ENCODE peak calls at places on chromosomes 4 and X, in five cellular contexts. A is pancreas; S is CD4-positive, CD25-positive, alpha-beta regulatory T cell; E is AG09309; D is choroid plexus epithelial cell. T is an unnamed sample.

GRCh38 chr4:138405934-138406567 is 163.9 kb upstream of the SLC7A11 start:
- DNase-seq in A (no peak), S (no peak), E (peak; percentile 35), D (peak; percentile 83), T (no peak)

GRCh38 chrX:47169726-47170515 is 23.7 kb upstream of the UBA1 start:
- DNase-seq in A (no peak), S (no peak), E (peak; percentile 8), D (peak; percentile 72), T (no peak)

GRCh38 chr4:102521570-102522553 is 20.7 kb downstream of the NFKB1 start:
- DNase-seq in A (no peak), S (no peak), E (no peak), D (no peak), T (no peak)

GRCh38 chr4:138636791-138637190 is 378.8 kb upstream of the NOCT start:
- DNase-seq in A (no peak), S (no peak), E (no peak), D (no peak), T (no peak)

GRCh38 chr4:900073-900472 is 32.0 kb downstream of the GAK start:
- DNase-seq in A (no peak), S (no peak), E (no peak), D (no peak), T (no peak)

GRCh38 chr4:8295471-8295870 is 25.9 kb downstream of the HTRA3 start:
- DNase-seq in A (no peak), S (no peak), E (no peak), D (no peak), T (no peak)

GRCh38 chr4:139786494-139787354 is 121.1 kb downstream of the MGST2 start:
- DNase-seq in A (no peak), S (no peak), E (no peak), D (peak; percentile 29), T (no peak)

GRCh38 chrX:17732138-17732783 is 5.0 kb upstream of the SCML1 start:
- DNase-seq in A (no peak), S (no peak), E (no peak), D (peak; percentile 49), T (no peak)

GRCh38 chr4:113312529-113312928 is 263.1 kb downstream of the ANK2 start:
- DNase-seq in A (no peak), S (no peak), E (no peak), D (no peak), T (no peak)

GRCh38 chr4:156169011-156169410 is 215.3 kb upstream of the CTSO start:
- DNase-seq in A (no peak), S (no peak), E (peak; percentile 83), D (peak; percentile 92), T (peak; percentile 6)

GRCh38 chr4:126264839-126265238 is 950.1 kb downstream of the FAT4 start:
- DNase-seq in A (no peak), S (no peak), E (peak; percentile 13), D (peak; percentile 73), T (no peak)

GRCh38 chr4:55251352-55251751 is 94.7 kb upstream of the SRD5A3 start:
- DNase-seq in A (no peak), S (no peak), E (no peak), D (peak; percentile 22), T (no peak)

GRCh38 chrX:1587161-1587560 is 4.2 kb upstream of the AKAP17A start:
- DNase-seq in A (no peak), S (no peak), E (no peak), D (no peak), T (no peak)

GRCh38 chrX:40947276-40947675 is 138.0 kb upstream of the USP9X start:
- DNase-seq in A (no peak), S (no peak), E (no peak), D (peak; percentile 61), T (no peak)

GRCh38 chr4:143473334-143474126 is 40.0 kb upstream of the SMARCA5 start:
- DNase-seq in A (no peak), S (no peak), E (no peak), D (no peak), T (no peak)

GRCh38 chr4:153603258-153603657 is 80.8 kb upstream of the TLR2 start:
- DNase-seq in A (no peak), S (peak; percentile 25), E (no peak), D (no peak), T (no peak)

GRCh38 chrX:9315086-9315485 is 149.8 kb upstream of the TBL1X start:
- DNase-seq in A (no peak), S (no peak), E (peak; percentile 41), D (no peak), T (no peak)

GRCh38 chr4:89006307-89006706 is 50.7 kb downstream of the FAM13A start:
- DNase-seq in A (no peak), S (no peak), E (no peak), D (no peak), T (no peak)

GRCh38 chr4:146916479-146917076 is 29.1 kb downstream of the TTC29 start:
- DNase-seq in A (no peak), S (peak; percentile 50), E (peak; percentile 23), D (peak; percentile 69), T (peak; percentile 20)

GRCh38 chrX:16067886-16068515 is 55.4 kb upstream of the GRPR start:
- DNase-seq in A (no peak), S (no peak), E (no peak), D (no peak), T (no peak)

GRCh38 chr4:151169900-151170299 is 70.5 kb downstream of the RPS3A start:
- DNase-seq in A (no peak), S (no peak), E (no peak), D (peak; percentile 35), T (no peak)

GRCh38 chrX:27598312-27598711 is 8.2 kb downstream of the DCAF8L2 start:
- DNase-seq in A (no peak), S (no peak), E (no peak), D (peak; percentile 49), T (no peak)

GRCh38 chr4:133550436-133550835 is 401.3 kb downstream of the PCDH10 start:
- DNase-seq in A (no peak), S (no peak), E (no peak), D (no peak), T (no peak)

GRCh38 chr4:80840396-80840795 is 190.1 kb upstream of the BMP3 start:
- DNase-seq in A (no peak), S (peak; percentile 2), E (no peak), D (peak; percentile 52), T (no peak)

GRCh38 chr4:87864321-87864720 is 31.6 kb downstream of the MEPE start:
- DNase-seq in A (no peak), S (no peak), E (no peak), D (no peak), T (no peak)

GRCh38 chr4:65825121-65825520 is 154.8 kb upstream of the EPHA5 start:
- DNase-seq in A (no peak), S (no peak), E (no peak), D (peak; percentile 13), T (no peak)

GRCh38 chrX:928606-929005 is 283.8 kb downstream of the CRLF2 start:
- DNase-seq in A (no peak), S (no peak), E (no peak), D (no peak), T (no peak)

GRCh38 chrX:9434151-9434550 is 30.7 kb upstream of the TBL1X start:
- DNase-seq in A (no peak), S (no peak), E (no peak), D (no peak), T (no peak)

GRCh38 chrX:118373538-118373937 is 27.6 kb downstream of the WDR44 start:
- DNase-seq in A (no peak), S (no peak), E (no peak), D (peak; percentile 46), T (no peak)

GRCh38 chr4:69716654-69717053 is 43.8 kb downstream of the SULT1B1 start:
- DNase-seq in A (no peak), S (no peak), E (no peak), D (no peak), T (no peak)

GRCh38 chr4:106032851-106033286 is 137.6 kb downstream of the NPNT start:
- DNase-seq in A (no peak), S (no peak), E (no peak), D (no peak), T (no peak)

GRCh38 chrX:24682739-24683432 is 10.8 kb upstream of the POLA1 start:
- DNase-seq in A (no peak), S (no peak), E (no peak), D (no peak), T (no peak)

GRCh38 chrX:155144926-155145325 is 71.3 kb upstream of the VBP1 start:
- DNase-seq in A (no peak), S (no peak), E (no peak), D (no peak), T (no peak)

GRCh38 chr4:24235609-24236008 is 345.8 kb upstream of the PPARGC1A start:
- DNase-seq in A (no peak), S (no peak), E (no peak), D (no peak), T (no peak)
- H3K4me3 ChIP-seq in A (no peak overlapping the region), S (no peak overlapping the region), E (no peak overlapping the region), D (no peak overlapping the region), T (no peak overlapping the region)

DNA sequence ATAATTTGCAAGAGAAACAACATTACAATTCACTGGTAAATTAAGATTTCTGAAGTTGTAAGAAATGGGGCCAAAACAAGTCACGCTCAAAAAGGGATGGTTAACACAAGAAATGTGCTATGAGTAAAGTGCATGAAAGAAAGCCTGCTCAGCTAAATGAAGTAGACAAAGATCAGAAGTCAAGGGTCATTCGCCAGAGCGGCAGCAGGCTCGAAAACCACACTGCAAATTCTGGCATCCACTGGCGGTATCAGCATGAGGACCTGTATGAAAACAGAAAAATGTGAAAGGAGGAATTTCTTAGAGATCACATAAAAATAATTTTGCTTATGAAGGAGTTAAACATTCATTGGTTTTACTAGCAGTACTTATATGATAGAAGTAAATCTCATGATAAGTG is 49.6 kb downstream of the FBXL5 start:
- DNase-seq in A (no peak), S (no peak), E (no peak), D (no peak), T (no peak)
- H3K4me3 ChIP-seq in A (no peak overlapping the region), S (no peak overlapping the region), E (no peak overlapping the region), D (no peak overlapping the region), T (no peak overlapping the region)

GRCh38 chr4:173333658-173334084 is 487 bp downstream of the HMGB2 start:
- DNase-seq in A (peak; percentile 54), S (peak; percentile 65), E (no peak), D (peak; percentile 40), T (no peak)

GRCh38 chr4:173332963-173333657 is 1.0 kb downstream of the HMGB2 start:
- DNase-seq in A (no peak), S (peak; percentile 56), E (no peak), D (peak; percentile 16), T (no peak)

GRCh38 chr4:173334085-173334890 is at the start of gene HMGB2:
- DNase-seq in A (peak; percentile 100), S (peak; percentile 100), E (peak; percentile 100), D (peak; percentile 100), T (peak; percentile 100)

GRCh38 chr4:173334891-173335754 is 965 bp upstream of the HMGB2 start:
- DNase-seq in A (peak; percentile 56), S (peak; percentile 65), E (no peak), D (peak; percentile 71), T (peak; percentile 85)

DNA sequence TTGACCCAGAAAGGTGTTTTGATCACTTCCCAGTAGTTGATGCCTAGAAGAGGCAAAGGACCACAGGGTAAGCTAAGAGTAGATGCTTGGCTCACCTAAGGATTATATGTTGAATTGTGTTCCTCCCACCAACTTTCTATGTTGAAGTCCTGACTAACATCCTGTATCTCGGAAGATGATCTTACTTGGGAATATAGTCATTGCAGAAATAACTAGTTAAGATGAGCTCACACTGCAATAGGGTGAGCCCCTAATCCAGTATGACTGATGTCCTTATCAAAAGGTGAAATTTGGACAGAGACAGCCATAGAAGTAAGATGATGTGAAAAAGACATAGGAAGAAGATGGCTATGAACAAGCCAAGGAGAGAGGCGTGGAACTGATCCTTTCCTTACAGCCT is 3.3 kb upstream of the HMGB2 start:
- DNase-seq in A (no peak), S (no peak), E (no peak), D (no peak), T (no peak)
- H3K4me3 ChIP-seq in A (no peak overlapping the region), S (no peak overlapping the region), E (no peak overlapping the region), D (no peak overlapping the region), T (no peak overlapping the region)

GRCh38 chr4:185535818-185536729 is 767 bp upstream of the PDLIM3 start:
- DNase-seq in A (no peak), S (no peak), E (no peak), D (peak; percentile 60), T (no peak)
- H3K4me3 ChIP-seq in A (peak overlapping the region; percentile 45), S (no peak overlapping the region), E (peak overlapping the region; percentile 70), D (peak overlapping the region; percentile 74), T (no peak overlapping the region)

T was measured in Jurkat, Clone E6-1.